ENCODE peak calls at places on chromosomes 4 and X, in nine cellular contexts. X, S, Y, U, P, F, Q, R and W are unnamed samples.

GRCh38 chr4:152160236-152160800 is 375.6 kb downstream of the FBXW7 start:
- DNase-seq in P (no peak), S (no peak), F (no peak), U (no peak), Y (no peak), R (no peak), X (no peak), Q (peak), W (no peak)

GRCh38 chrX:79133897-79134296 is 10.6 kb upstream of the GPR174 start:
- DNase-seq in Y (no peak), P (no peak), R (no peak), X (no peak), S (no peak), F (no peak), Q (no peak), U (no peak), W (no peak)

GRCh38 chr4:82614868-82615449 is 53.2 kb upstream of the TMEM150C start:
- DNase-seq in F (no peak), P (no peak), Y (no peak), U (no peak), S (no peak), R (no peak), Q (no peak), X (no peak), W (no peak)

GRCh38 chr4:336099-336892 is 1.3 kb upstream of the ZNF141 start:
- DNase-seq in Y (no peak), Q (peak), F (peak), P (peak), R (no peak), U (no peak), X (no peak), S (no peak), W (peak)

GRCh38 chr4:108774809-108775530 is 12.1 kb upstream of the ETNPPL start:
- DNase-seq in Y (no peak), S (no peak), U (no peak), F (peak), X (no peak), Q (no peak), P (no peak), R (no peak), W (peak)

GRCh38 chrX:134898450-134898849 is 92.3 kb upstream of the SMIM10 start:
- DNase-seq in X (no peak), F (no peak), U (no peak), Y (no peak), S (no peak), P (no peak), Q (no peak), R (peak), W (no peak)

GRCh38 chr4:98468744-98469143 is 189.7 kb downstream of the TSPAN5 start:
- DNase-seq in S (no peak), P (peak), U (no peak), F (no peak), Q (no peak), Y (no peak), R (no peak), X (no peak), W (peak)

GRCh38 chrX:152637649-152638442 is at the start of gene GABRQ:
- DNase-seq in X (no peak), Q (peak), R (no peak), P (peak), F (peak), U (no peak), Y (peak), S (peak), W (peak)

GRCh38 chr4:122783301-122784215 is 43.1 kb upstream of the FGF2 start:
- DNase-seq in U (no peak), P (no peak), Y (peak), S (no peak), F (peak), X (no peak), Q (peak), R (peak), W (peak)

GRCh38 chrX:9062621-9063020 is 28.7 kb upstream of the FAM9B start:
- DNase-seq in F (no peak), Q (no peak), P (no peak), U (no peak), R (no peak), Y (no peak), S (no peak), X (no peak), W (peak)

GRCh38 chrX:152915541-152916241 is 17.8 kb downstream of the ZNF185 start:
- DNase-seq in S (no peak), F (no peak), X (no peak), R (peak), P (peak), U (no peak), Q (no peak), Y (no peak), W (peak)

GRCh38 chrX:81779701-81780100 is 577.8 kb downstream of the SH3BGRL start:
- DNase-seq in R (no peak), P (no peak), X (no peak), S (no peak), Y (no peak), F (no peak), U (no peak), Q (no peak), W (no peak)

GRCh38 chr4:6494431-6495295 is 22.2 kb upstream of the PPP2R2C start:
- DNase-seq in U (no peak), P (no peak), Y (no peak), S (no peak), X (no peak), Q (no peak), F (peak), R (no peak), W (no peak)

GRCh38 chrX:103879339-103879738 is 47.3 kb upstream of the RAB9B start:
- DNase-seq in F (no peak), Y (peak), X (no peak), U (no peak), P (no peak), R (peak), S (no peak), Q (peak), W (no peak)

GRCh38 chr4:40395166-40395900 is 60.2 kb downstream of the CHRNA9 start:
- DNase-seq in Q (no peak), F (peak), P (no peak), S (peak), Y (no peak), R (no peak), U (no peak), X (no peak), W (no peak)

GRCh38 chr4:168856312-168856711 is 153.7 kb downstream of the CBR4 start:
- DNase-seq in P (no peak), F (no peak), U (no peak), Q (no peak), Y (peak), R (peak), S (no peak), X (no peak), W (no peak)

GRCh38 chr4:184375027-184375426 is 99.3 kb downstream of the IRF2 start:
- DNase-seq in R (peak), Q (peak), S (no peak), U (no peak), F (no peak), Y (peak), P (no peak), X (no peak), W (no peak)

GRCh38 chr4:52983563-52984303 is 121.6 kb downstream of the RASL11B start:
- DNase-seq in U (no peak), R (peak), S (peak), Q (peak), X (no peak), P (no peak), F (no peak), Y (peak), W (peak)

GRCh38 chr4:112361181-112361791 is 64.1 kb downstream of the ALPK1 start:
- DNase-seq in R (no peak), F (no peak), U (no peak), X (no peak), Y (no peak), S (no peak), Q (no peak), P (peak), W (no peak)

GRCh38 chr4:16253127-16253960 is 27.1 kb upstream of the TAPT1 start:
- DNase-seq in U (no peak), Q (peak), Y (peak), R (peak), P (no peak), S (no peak), F (no peak), X (no peak), W (no peak)

GRCh38 chr4:113371061-113371460 is 321.6 kb downstream of the ANK2 start:
- DNase-seq in S (no peak), Q (no peak), F (no peak), X (no peak), R (no peak), Y (no peak), U (no peak), P (no peak), W (no peak)

GRCh38 chrX:149527705-149528104 is 13.1 kb upstream of the EOLA1 start:
- DNase-seq in Y (no peak), X (no peak), P (no peak), S (no peak), U (no peak), R (no peak), Q (peak), F (no peak), W (peak)

GRCh38 chr4:1595789-1596325 is 88.3 kb downstream of the FAM53A start:
- DNase-seq in P (no peak), S (no peak), R (no peak), U (no peak), F (no peak), Y (no peak), Q (no peak), X (peak), W (no peak)

GRCh38 chr4:45155081-45155777 is 428.9 kb upstream of the GNPDA2 start:
- DNase-seq in S (no peak), P (no peak), Q (no peak), R (no peak), F (no peak), X (no peak), Y (peak), U (no peak), W (no peak)

GRCh38 chr4:136484996-136485395 is 1047.3 kb downstream of the PCDH18 start:
- DNase-seq in Y (no peak), U (no peak), Q (no peak), X (no peak), S (no peak), R (no peak), P (no peak), F (no peak), W (no peak)

GRCh38 chr4:37603711-37604110 is 82.5 kb downstream of the RELL1 start:
- DNase-seq in Y (no peak), F (no peak), Q (no peak), P (no peak), U (no peak), S (no peak), R (no peak), X (no peak), W (no peak)

GRCh38 chrX:2707334-2707760 is 16.3 kb downstream of the CD99 start:
- DNase-seq in R (peak), S (no peak), U (no peak), Y (peak), X (no peak), P (peak), Q (peak), F (peak), W (peak)

GRCh38 chrX:76915836-76916235 is 488.3 kb downstream of the MAGEE1 start:
- DNase-seq in S (no peak), Q (no peak), U (no peak), X (no peak), R (no peak), F (no peak), Y (no peak), P (no peak), W (no peak)